ENCODE peak calls at places on chromosome 14, in five cellular contexts. T is A549, S is GM12878, K is SK-N-SH, B is HepG2. Q is an unnamed sample.

GRCh38 chr14:64718762-64719161 is 14.5 kb downstream of the PLEKHG3 start:
- DNase-seq in T (no peak), S (no peak), K (no peak), B (no peak), Q (no peak)

GRCh38 chr14:69979882-69980281 is 100.7 kb downstream of the SMOC1 start:
- DNase-seq in T (no peak), S (no peak), K (no peak), B (no peak), Q (no peak)

GRCh38 chr14:89137514-89138163 is 279.4 kb downstream of the FOXN3 start:
- DNase-seq in T (peak; percentile 77), S (no peak), K (peak; percentile 29), B (peak; percentile 45), Q (peak; percentile 10)

GRCh38 chr14:61337893-61338292 is 16.5 kb downstream of the PRKCH start:
- DNase-seq in T (no peak), S (no peak), K (no peak), B (no peak), Q (no peak)

GRCh38 chr14:79256311-79256879 is 954.9 kb downstream of the DIO2 start:
- DNase-seq in T (no peak), S (no peak), K (no peak), B (no peak), Q (no peak)

GRCh38 chr14:61610900-61611299 is 84.4 kb upstream of the HIF1A start:
- DNase-seq in T (no peak), S (no peak), K (no peak), B (no peak), Q (no peak)

GRCh38 chr14:77511486-77512162 is 13.0 kb upstream of the ISM2 start:
- DNase-seq in T (no peak), S (no peak), K (no peak), B (no peak), Q (no peak)

GRCh38 chr14:70188608-70189540 is at the start of gene SLC8A3:
- DNase-seq in T (peak; percentile 40), S (no peak), K (peak; percentile 85), B (no peak), Q (no peak)

GRCh38 chr14:89543420-89543790 is 126.4 kb upstream of the FOXN3 start:
- DNase-seq in T (no peak), S (no peak), K (no peak), B (no peak), Q (no peak)

GRCh38 chr14:76872796-76873432 is 46.7 kb downstream of the LRRC74A start:
- DNase-seq in T (peak; percentile 56), S (no peak), K (peak; percentile 80), B (peak; percentile 14), Q (peak; percentile 54)

GRCh38 chr14:60092516-60092915 is 793 bp downstream of the PCNX4 start:
- DNase-seq in T (peak; percentile 42), S (no peak), K (peak; percentile 38), B (peak; percentile 39), Q (peak; percentile 32)

GRCh38 chr14:92316116-92316515 is 6.8 kb upstream of the SLC24A4 start:
- DNase-seq in T (no peak), S (peak; percentile 8), K (no peak), B (no peak), Q (no peak)

GRCh38 chr14:67444395-67444794 is 32.4 kb upstream of the PLEK2 start:
- DNase-seq in T (no peak), S (no peak), K (no peak), B (no peak), Q (no peak)

GRCh38 chr14:58732387-58732786 is 94.6 kb downstream of the DACT1 start:
- DNase-seq in T (no peak), S (no peak), K (no peak), B (no peak), Q (no peak)

GRCh38 chr14:104288272-104288671 is 149.9 kb downstream of the KIF26A start:
- DNase-seq in T (no peak), S (no peak), K (peak; percentile 2), B (no peak), Q (no peak)
- TF ChIP-seq CHD2 in T (no peak), S (no peak), K (no peak), B (no peak), Q (no peak)

GRCh38 chr14:23929822-23930294 is 23.7 kb upstream of the DHRS4 start:
- DNase-seq in T (peak; percentile 68), S (peak; percentile 25), K (peak; percentile 81), B (peak; percentile 87), Q (peak; percentile 81)

GRCh38 chr14:23931705-23932314 is 21.8 kb upstream of the DHRS4 start:
- DNase-seq in T (no peak), S (no peak), K (no peak), B (no peak), Q (no peak)

GRCh38 chr14:23929131-23929530 is 24.4 kb upstream of the DHRS4 start:
- DNase-seq in T (no peak), S (no peak), K (no peak), B (no peak), Q (no peak)

GRCh38 chr14:23932639-23933038 is 20.9 kb upstream of the DHRS4 start:
- DNase-seq in T (no peak), S (no peak), K (no peak), B (no peak), Q (peak; percentile 50)

DNA sequence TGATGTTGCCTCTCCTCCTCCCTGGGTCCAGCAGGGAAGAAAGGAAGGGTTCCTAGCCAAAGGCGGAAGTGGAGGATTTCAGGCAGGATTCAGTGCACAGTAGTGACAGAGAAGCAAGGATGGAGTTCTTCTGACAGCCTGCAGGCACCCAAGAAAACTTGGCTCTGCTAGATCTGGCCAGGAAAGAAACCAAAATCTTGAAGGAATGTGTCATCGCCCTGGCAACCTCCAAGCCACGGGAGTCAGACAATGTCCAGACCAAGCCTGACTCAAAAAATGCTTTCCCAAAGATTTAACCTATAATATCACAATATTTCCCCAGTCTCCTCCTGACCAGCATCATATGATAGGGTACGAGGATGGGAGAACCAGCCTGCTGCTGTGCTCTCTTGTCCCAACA is 22.8 kb upstream of the DHRS4 start:
- DNase-seq in T (no peak), S (no peak), K (no peak), B (no peak), Q (no peak)
- TF ChIP-seq CHD2 in T (no peak), S (no peak), K (no peak), B (no peak), Q (no peak)

GRCh38 chr14:106460916-106461315 is 934.5 kb downstream of the TMEM121 start:
- DNase-seq in T (no peak), S (no peak), K (no peak), B (no peak), Q (no peak)

GRCh38 chr14:106455026-106455425 is 928.6 kb downstream of the TMEM121 start:
- DNase-seq in T (no peak), S (no peak), K (no peak), B (no peak), Q (no peak)

DNA sequence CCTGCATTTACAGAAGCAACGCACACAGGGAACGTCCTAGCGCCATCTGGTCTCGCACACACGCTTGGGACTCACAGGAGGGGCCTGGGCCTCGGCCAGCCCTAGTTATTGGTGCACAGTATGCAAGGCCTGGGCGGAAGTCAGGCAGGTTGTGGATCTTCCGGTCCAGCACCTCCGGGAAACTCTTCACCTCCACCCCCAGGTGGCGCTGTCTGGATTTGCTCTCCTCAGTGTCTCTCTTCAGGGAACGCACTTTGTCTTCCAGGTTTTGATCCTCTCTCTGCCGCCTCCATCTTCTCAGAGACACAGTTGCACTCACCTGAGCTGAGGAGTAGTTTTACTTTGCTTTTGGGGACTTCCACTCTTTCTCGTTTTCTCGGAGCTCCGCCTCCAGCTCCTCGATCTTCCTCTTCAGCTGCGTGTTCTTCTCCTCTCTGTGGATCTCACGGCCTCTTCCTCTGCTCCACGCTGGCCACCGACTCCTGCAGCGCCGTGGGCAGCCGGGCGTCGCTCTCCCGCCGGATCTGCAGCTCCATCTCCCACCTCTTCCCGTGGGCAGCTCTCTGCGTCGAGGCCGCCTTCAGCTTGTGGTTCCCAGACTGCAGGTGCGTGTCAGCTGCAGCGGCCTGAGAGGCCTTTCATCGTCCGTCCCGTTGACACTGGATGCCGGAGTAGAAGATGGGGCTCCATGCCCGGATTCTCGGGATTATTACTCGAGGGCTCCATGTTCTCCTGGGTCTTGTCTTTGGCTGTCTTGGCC is 933.8 kb downstream of the TMEM121 start:
- DNase-seq in T (peak; percentile 21), S (no peak), K (no peak), B (no peak), Q (peak; percentile 10)
- TF ChIP-seq CHD2 in T (no peak), S (no peak), K (no peak), B (no peak), Q (no peak)

DNA sequence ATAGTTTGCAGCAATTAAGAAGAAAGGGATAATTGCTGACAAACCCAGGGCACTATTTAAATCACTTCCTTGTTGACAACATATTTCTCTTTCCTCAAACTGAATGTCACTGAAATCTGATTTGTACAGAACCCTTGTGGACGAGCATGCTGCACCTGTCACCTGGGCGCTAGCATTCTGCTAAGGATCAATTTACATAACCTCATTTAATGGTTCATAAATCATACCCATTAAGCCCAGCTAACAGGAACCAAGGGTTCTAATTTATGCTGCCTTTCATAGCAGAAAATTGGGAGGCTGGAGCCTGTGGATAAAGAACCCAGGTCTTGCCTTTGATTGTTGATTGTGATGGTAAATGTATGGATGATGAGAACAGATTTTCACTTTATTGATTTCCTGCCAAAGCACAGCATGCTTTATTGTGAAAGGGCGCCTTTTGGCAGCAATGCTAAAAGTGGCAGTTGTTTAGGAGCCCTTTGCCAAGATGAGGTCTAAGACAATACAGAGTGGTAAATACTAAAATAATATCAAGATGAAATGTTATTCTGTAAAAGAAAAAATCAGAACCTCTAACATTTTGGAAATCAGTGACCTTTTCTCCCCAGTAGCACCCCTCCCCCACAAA is 95.4 kb downstream of the NKX2-1 start:
- DNase-seq in T (no peak), S (no peak), K (no peak), B (no peak), Q (no peak)
- TF ChIP-seq CHD2 in T (no peak), S (no peak), K (no peak), B (no peak), Q (no peak)

DNA sequence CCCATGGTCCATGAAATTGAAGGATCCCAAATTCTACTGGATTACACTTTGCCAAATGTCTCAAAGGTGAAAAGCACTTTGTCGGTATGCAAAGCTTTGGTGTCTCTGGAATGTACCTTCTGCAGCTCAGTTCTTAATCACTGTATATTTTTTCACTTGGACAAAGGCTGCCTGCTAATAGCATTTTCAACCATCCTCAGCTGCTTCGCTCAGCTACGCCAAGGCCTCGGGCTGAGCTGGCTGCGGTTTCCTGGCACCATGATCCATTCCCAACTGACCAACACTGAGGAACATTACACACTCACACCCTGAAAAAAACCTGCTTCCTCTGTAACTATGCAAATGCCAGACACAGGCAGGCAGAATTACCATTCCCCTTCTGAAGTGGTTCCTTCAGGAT is 335.2 kb downstream of the DPF3 start:
- DNase-seq in T (no peak), S (no peak), K (no peak), B (no peak), Q (no peak)
- TF ChIP-seq CHD2 in T (no peak), S (no peak), K (no peak), B (no peak), Q (no peak)

GRCh38 chr14:43338713-43339112 is 1168.4 kb downstream of the FSCB start:
- DNase-seq in T (no peak), S (no peak), K (no peak), B (no peak), Q (no peak)
- TF ChIP-seq CHD2 in T (no peak), S (no peak), K (no peak), B (no peak), Q (no peak)

GRCh38 chr14:75783184-75783583 is 122.1 kb downstream of the TTLL5 start:
- DNase-seq in T (no peak), S (no peak), K (no peak), B (no peak), Q (no peak)

GRCh38 chr14:75783602-75784313 is 122.7 kb downstream of the TTLL5 start:
- DNase-seq in T (no peak), S (no peak), K (no peak), B (no peak), Q (no peak)

GRCh38 chr14:75784314-75784686 is 123.3 kb downstream of the TTLL5 start:
- DNase-seq in T (no peak), S (no peak), K (no peak), B (no peak), Q (no peak)

GRCh38 chr14:75781096-75781495 is 120.0 kb downstream of the TTLL5 start:
- DNase-seq in T (no peak), S (no peak), K (no peak), B (no peak), Q (no peak)
- TF ChIP-seq CHD2 in T (no peak), S (no peak), K (no peak), B (no peak), Q (no peak)